ENCODE peak calls at places on chromosomes 3 and 15, in ten cellular contexts. X, R, O, E, Z, U, S, D, C and A are unnamed samples.

GRCh38 chr3:105473521-105474223 is 107.0 kb downstream of the ALCAM start:
- DNase-seq in C (no peak), S (peak), O (no peak), X (no peak), E (no peak), R (no peak), D (no peak), U (no peak), Z (no peak), A (no peak)

GRCh38 chr3:179464296-179465092 is 13.2 kb upstream of the GNB4 start:
- DNase-seq in U (no peak), D (peak), S (peak), Z (no peak), O (peak), C (no peak), R (no peak), E (peak), X (no peak), A (no peak)

GRCh38 chr15:99305761-99306505 is 54.7 kb downstream of the LRRC28 start:
- DNase-seq in Z (no peak), U (no peak), C (peak), X (peak), O (peak), E (no peak), R (no peak), D (no peak), S (peak), A (no peak)

GRCh38 chr3:121834079-121834730 is 655 bp downstream of the IQCB1 start:
- DNase-seq in Z (peak), X (no peak), S (peak), D (no peak), R (no peak), U (no peak), O (no peak), C (no peak), E (peak), A (no peak)

GRCh38 chr3:155232605-155233004 is 60.9 kb downstream of the STRIT1 start:
- DNase-seq in C (peak), X (peak), D (no peak), R (no peak), O (no peak), S (no peak), Z (no peak), E (peak), U (no peak), A (no peak)

GRCh38 chr3:120160050-120160449 is 65.8 kb upstream of the GSK3B start:
- DNase-seq in E (no peak), S (no peak), Z (peak), U (peak), R (no peak), X (peak), C (peak), O (peak), D (no peak), A (no peak)

GRCh38 chr15:76904461-76905012 is 603 bp downstream of the SCAPER start:
- DNase-seq in R (peak), X (no peak), Z (peak), C (peak), S (peak), D (no peak), E (no peak), U (no peak), O (no peak), A (no peak)

GRCh38 chr15:67861983-67862382 is 22.1 kb upstream of the RNU6-1 start:
- DNase-seq in S (no peak), U (no peak), X (no peak), R (no peak), D (no peak), Z (no peak), O (no peak), E (no peak), C (no peak), A (no peak)

GRCh38 chr3:155154255-155154654 is 74.1 kb downstream of the MME start:
- DNase-seq in R (no peak), C (no peak), S (no peak), U (no peak), X (no peak), Z (no peak), O (no peak), E (no peak), D (no peak), A (no peak)

GRCh38 chr3:148884261-148884660 is 19.2 kb downstream of the CPA3 start:
- DNase-seq in R (no peak), C (no peak), X (no peak), U (no peak), E (no peak), O (no peak), Z (no peak), S (no peak), D (no peak), A (no peak)

GRCh38 chr15:31405200-31405929 is 78.7 kb downstream of the KLF13 start:
- DNase-seq in R (no peak), O (no peak), S (no peak), D (no peak), Z (peak), C (no peak), U (no peak), E (peak), X (no peak), A (peak)

GRCh38 chr3:197590313-197590962 is 34.7 kb upstream of the BDH1 start:
- DNase-seq in Z (peak), S (no peak), X (no peak), D (no peak), U (no peak), E (no peak), O (no peak), R (no peak), C (no peak), A (no peak)

GRCh38 chr3:181755959-181756358 is 44.2 kb downstream of the SOX2 start:
- DNase-seq in E (no peak), U (no peak), X (no peak), R (no peak), C (no peak), O (no peak), D (no peak), S (peak), Z (no peak), A (no peak)

GRCh38 chr15:88605507-88606436 is 15.4 kb upstream of the AEN start:
- DNase-seq in O (no peak), X (peak), E (peak), D (peak), S (peak), Z (peak), R (no peak), U (no peak), C (no peak), A (no peak)

GRCh38 chr15:74231475-74231874 is 4.7 kb upstream of the CCDC33 start:
- DNase-seq in Z (no peak), C (peak), D (no peak), O (no peak), R (no peak), U (no peak), X (no peak), E (no peak), S (no peak), A (no peak)

GRCh38 chr15:48493763-48494225 is 151.7 kb downstream of the FBN1 start:
- DNase-seq in U (no peak), R (no peak), Z (no peak), D (no peak), O (no peak), X (no peak), E (no peak), S (no peak), C (no peak), A (no peak)

GRCh38 chr3:146625117-146625775 is 20.1 kb upstream of the PLSCR5 start:
- DNase-seq in C (no peak), U (no peak), S (no peak), O (no peak), Z (no peak), X (no peak), R (no peak), E (peak), D (no peak), A (no peak)

DNA sequence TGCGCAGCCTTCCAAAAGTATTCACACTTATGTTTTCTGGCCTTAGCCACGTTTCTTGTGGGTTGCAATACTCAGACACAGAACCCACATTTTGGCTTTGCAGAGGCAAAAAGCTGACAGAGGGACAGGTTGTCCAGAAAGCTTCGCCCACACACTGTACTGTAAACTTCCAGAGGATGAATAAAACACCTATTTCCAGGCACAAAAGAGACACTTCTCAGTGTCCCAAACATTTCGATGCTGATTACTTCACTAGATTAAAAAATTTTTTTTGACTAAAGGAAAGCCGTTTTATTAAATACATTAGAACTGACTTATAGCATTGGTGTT is 28.0 kb upstream of the KCTD6 start:
- DNase-seq in R (no peak), U (no peak), X (no peak), D (no peak), E (no peak), O (no peak), C (no peak), Z (no peak), S (no peak), A (no peak)
- TF ChIP-seq CTCF in R (no peak), U (no peak), X (no peak), D (no peak), E (no peak), O (no peak), C (no peak), Z (no peak), S (no peak), A (peak)

DNA sequence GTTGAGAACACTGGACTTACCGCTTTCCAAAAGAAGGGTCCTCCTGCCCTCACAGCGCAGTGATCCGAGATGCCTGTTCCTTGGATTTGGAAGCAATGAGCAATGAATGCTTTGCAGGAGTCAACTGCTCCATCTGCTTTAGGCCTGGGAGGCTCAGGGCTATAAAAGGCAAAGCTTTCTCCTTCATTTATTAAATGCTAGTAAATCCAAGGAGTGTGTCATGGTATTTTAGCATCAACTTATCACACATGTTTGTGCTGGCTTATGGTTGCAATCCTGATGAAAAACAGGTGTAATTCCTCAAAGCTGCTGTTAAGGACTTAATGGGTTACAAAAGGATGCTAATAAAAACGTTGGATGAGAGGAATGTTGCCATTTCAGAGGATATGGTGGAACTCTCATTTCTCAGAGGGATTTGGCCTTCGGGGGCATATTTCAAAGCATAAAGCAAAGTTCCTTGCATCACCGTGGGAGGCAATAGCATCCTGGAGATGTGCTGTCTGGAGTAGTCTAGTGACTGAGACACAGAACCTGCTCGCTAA is 158.5 kb upstream of the TPM1 start:
- DNase-seq in X (no peak), R (no peak), U (no peak), O (no peak), S (no peak), Z (no peak), D (no peak), C (no peak), E (no peak), A (no peak)
- TF ChIP-seq CTCF in X (no peak), R (no peak), U (no peak), O (no peak), S (no peak), Z (no peak), D (no peak), C (no peak), E (no peak), A (no peak)

GRCh38 chr3:44021646-44022594 is 219.8 kb upstream of the TOPAZ1 start:
- DNase-seq in R (no peak), X (no peak), O (no peak), E (no peak), Z (no peak), S (peak), D (no peak), C (no peak), U (no peak), A (no peak)

GRCh38 chr3:44020178-44020577 is 221.5 kb upstream of the TOPAZ1 start:
- DNase-seq in E (no peak), O (no peak), X (no peak), C (no peak), D (no peak), R (no peak), Z (no peak), U (no peak), S (no peak), A (no peak)

GRCh38 chr3:44019736-44020135 is 221.9 kb upstream of the TOPAZ1 start:
- DNase-seq in Z (no peak), R (no peak), X (no peak), D (no peak), U (no peak), E (no peak), S (peak), C (no peak), O (no peak), A (no peak)

GRCh38 chr3:44026224-44026865 is 215.3 kb upstream of the TOPAZ1 start:
- DNase-seq in O (no peak), E (no peak), U (no peak), Z (no peak), C (no peak), R (no peak), X (no peak), D (no peak), S (no peak), A (no peak)

DNA sequence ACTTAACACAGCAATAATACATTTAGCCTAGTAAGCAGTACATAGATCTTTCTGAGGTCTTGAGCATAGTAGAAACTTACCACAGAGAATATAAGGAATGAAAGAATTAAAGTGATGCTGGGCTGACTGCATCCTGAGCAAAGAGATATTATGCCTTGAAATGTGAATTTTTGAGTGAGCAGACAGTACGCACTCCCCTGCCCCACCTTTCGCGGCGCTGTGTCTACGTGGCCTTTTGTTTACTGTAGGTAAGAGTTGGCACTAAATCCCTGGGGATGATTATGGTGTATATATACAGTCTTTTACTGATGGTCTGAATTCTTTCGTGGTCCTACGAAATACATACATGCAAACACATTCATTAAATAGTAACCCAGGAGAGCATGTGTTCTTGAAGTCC is 217.5 kb upstream of the TOPAZ1 start:
- DNase-seq in E (no peak), O (no peak), C (no peak), D (no peak), X (no peak), U (no peak), S (no peak), R (no peak), Z (no peak), A (no peak)
- TF ChIP-seq CTCF in E (no peak), O (no peak), C (no peak), D (no peak), X (no peak), U (no peak), S (no peak), R (no peak), Z (no peak), A (no peak)

DNA sequence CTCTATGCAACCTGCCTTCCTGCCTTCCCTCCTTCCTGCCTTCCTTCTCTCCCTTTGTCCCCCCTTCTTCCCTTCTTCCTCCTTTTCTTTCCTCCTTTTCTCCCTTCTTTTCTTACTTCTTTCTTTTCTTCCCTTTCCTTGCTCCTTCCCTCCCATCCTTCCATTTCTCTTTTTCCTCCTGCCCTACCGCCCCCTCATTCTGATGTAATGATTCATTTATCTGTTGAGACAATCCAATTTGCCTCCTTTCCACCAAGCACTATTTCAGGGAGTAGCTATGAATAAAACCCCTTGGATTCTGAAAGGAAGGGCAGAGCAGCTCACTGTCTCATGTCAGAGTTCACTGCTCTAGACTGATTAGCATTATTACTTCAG is 462.5 kb downstream of the PDCD6IP start:
- DNase-seq in X (no peak), R (no peak), U (no peak), O (no peak), S (no peak), E (no peak), C (no peak), D (no peak), Z (no peak), A (no peak)
- TF ChIP-seq CTCF in X (no peak), R (no peak), U (no peak), O (no peak), S (no peak), E (no peak), C (peak), D (no peak), Z (no peak), A (no peak)

DNA sequence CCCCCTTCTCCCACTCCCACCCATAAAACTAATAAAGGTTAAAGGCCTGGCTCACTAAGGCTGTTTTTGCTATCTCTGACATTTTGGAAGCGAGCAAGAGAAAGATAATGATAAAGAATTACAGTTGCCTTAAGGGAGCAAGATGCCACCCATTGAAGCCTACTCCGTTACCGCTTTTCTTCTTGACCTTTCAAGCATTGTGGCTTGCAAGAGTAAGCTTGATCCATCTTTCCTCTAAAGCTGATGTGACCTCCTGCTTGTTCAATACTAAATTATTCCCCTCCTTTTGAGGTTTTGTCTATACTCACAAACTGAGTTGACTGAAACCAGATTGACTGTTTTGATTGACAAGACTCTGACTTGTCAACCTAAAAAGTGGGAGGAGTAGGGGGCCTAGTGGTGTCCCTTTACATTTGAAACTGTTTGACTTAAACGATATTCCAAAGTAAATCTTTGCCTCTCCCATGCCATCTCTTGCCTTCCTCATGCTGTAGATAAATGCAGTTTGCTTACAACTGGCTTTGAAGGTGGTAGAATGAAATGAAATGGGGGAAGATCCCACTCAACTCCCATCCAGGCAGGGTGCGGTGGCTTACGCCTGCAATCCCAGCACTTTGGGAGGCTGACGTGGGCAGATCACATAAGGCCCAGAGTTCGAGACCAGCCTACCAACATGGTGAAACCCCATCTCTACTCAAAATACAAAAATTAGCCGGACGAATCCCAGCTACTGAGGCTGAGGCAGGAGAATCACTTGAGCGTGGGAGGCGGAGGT is 8.0 kb downstream of the TRIM71 start:
- DNase-seq in D (no peak), C (no peak), O (no peak), E (no peak), Z (no peak), U (no peak), R (no peak), X (no peak), S (no peak), A (no peak)
- TF ChIP-seq CTCF in D (no peak), C (no peak), O (no peak), E (no peak), Z (no peak), U (no peak), R (no peak), X (no peak), S (no peak), A (no peak)

DNA sequence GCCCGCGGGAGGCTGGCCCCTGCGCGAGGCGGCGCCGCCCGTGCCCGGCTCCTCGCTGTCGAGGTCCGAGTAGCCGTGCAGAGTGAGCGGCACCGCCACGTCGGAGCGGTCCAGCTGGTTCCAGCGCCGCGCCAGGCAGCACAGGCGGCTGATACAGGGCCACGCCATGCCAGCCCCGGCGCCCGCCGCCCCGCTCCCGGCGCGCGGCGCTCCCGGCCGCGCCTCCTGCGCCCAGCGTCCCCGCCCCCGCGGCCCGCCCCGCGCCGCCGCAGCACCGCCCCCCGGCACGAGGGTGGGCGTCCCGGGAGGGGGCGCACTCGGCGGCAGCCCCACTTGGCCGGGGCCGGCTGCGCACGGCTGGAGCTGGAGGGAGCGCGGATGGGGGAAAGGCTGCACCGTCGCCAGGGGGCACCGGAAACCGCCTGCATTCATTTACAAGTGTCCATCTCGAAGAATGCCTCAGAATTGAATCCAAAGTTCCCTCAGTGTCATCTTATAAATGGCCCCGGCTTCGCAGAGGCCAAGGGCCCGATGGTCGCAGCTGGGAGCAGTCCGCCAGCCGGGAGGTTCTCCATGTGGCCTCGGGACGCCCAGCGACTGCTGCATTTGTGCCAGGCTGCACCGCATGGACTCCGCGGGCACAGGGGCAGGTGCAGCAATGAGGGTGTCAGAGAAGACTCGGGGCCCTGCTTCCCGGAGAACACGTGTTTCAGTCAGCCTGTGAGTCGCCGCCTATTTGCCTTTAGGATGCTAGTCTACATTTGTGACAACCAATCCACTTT is at the start of gene MAP6D1:
- DNase-seq in C (peak), Z (peak), O (no peak), D (peak), X (no peak), E (no peak), R (peak), S (peak), U (no peak), A (no peak)
- TF ChIP-seq CTCF in C (peak), Z (peak), O (peak), D (no peak), X (no peak), E (no peak), R (no peak), S (peak), U (no peak), A (peak)

DNA sequence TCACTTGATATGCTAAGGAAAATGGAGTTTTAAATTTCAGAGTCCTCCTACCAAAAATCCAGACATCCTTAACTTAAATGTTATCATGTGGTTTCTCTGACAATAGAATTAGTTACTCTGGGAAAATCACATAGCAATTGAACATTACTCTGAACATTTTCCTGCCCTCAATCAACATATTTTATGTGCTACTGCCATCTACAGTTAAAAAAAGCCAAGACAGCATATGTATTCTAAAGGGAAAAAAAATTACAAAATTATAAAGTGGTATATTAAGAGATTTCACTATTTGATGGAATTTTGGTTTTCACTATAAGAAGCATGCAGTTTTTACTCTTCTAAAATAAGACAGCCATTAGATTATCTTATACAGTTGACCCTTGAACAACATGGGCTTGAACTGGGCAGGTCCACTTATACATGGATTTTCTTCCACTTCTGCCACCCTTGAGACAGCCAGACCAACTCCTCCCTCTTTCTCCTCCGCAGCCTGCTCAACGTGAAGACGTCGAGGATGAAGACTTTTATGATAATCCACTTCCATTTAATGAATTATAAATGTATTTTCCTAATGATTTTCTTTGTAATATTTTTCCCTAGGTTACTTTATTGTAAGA is 122.3 kb downstream of the ATP1B3 start:
- DNase-seq in U (no peak), S (no peak), D (no peak), Z (no peak), X (no peak), R (no peak), E (peak), C (no peak), O (no peak), A (no peak)
- TF ChIP-seq CTCF in U (no peak), S (no peak), D (no peak), Z (peak), X (no peak), R (no peak), E (peak), C (peak), O (peak), A (no peak)